ENCODE peak calls at places on chromosomes 3 and 15, in seven cellular contexts. One of them, this sample, is unnamed.

GRCh38 chr3:78562318-78562717 is 1205.5 kb downstream of the ROBO1 start:
- DNase-seq in fibroblast of lung: no peak
- DNase-seq in stimulated activated CD4-positive, alpha-beta T cell treated with anti-CD3 and anti-CD28 coated beads, Interleukin-2, amount 100 ng/mL, for 24 hours: no peak
- DNase-seq in HCEC 1CT: no peak
- DNase-seq in glutamatergic neuron: no peak
- DNase-seq in stimulated activated CD8-positive, alpha-beta memory T cell treated with anti-CD3 and anti-CD28 coated beads, Interleukin-7, amount 100 ng/mL, for 1 hour: no peak
- DNase-seq in NCI-H1436: no peak
- DNase-seq in this sample: no peak

GRCh38 chr3:43695443-43695842 is 4.7 kb downstream of the ABHD5 start:
- DNase-seq in HCEC 1CT: peak
- DNase-seq in stimulated activated CD4-positive, alpha-beta T cell treated with anti-CD3 and anti-CD28 coated beads, Interleukin-2, amount 100 ng/mL, for 24 hours: no peak
- DNase-seq in fibroblast of lung: peak
- DNase-seq in NCI-H1436: no peak
- DNase-seq in glutamatergic neuron: no peak
- DNase-seq in stimulated activated CD8-positive, alpha-beta memory T cell treated with anti-CD3 and anti-CD28 coated beads, Interleukin-7, amount 100 ng/mL, for 1 hour: no peak
- DNase-seq in this sample: no peak

GRCh38 chr15:80508783-80509182 is 104.6 kb downstream of the ARNT2 start:
- DNase-seq in NCI-H1436: no peak
- DNase-seq in glutamatergic neuron: no peak
- DNase-seq in HCEC 1CT: no peak
- DNase-seq in fibroblast of lung: no peak
- DNase-seq in stimulated activated CD4-positive, alpha-beta T cell treated with anti-CD3 and anti-CD28 coated beads, Interleukin-2, amount 100 ng/mL, for 24 hours: no peak
- DNase-seq in stimulated activated CD8-positive, alpha-beta memory T cell treated with anti-CD3 and anti-CD28 coated beads, Interleukin-7, amount 100 ng/mL, for 1 hour: no peak
- DNase-seq in this sample: no peak

GRCh38 chr3:191484461-191484860 is 23.5 kb downstream of the PYDC2 start:
- DNase-seq in fibroblast of lung: no peak
- DNase-seq in NCI-H1436: no peak
- DNase-seq in stimulated activated CD8-positive, alpha-beta memory T cell treated with anti-CD3 and anti-CD28 coated beads, Interleukin-7, amount 100 ng/mL, for 1 hour: no peak
- DNase-seq in stimulated activated CD4-positive, alpha-beta T cell treated with anti-CD3 and anti-CD28 coated beads, Interleukin-2, amount 100 ng/mL, for 24 hours: no peak
- DNase-seq in HCEC 1CT: no peak
- DNase-seq in glutamatergic neuron: no peak
- DNase-seq in this sample: no peak

GRCh38 chr3:190073264-190073663 is 47.4 kb downstream of the P3H2 start:
- DNase-seq in glutamatergic neuron: no peak
- DNase-seq in NCI-H1436: peak
- DNase-seq in stimulated activated CD8-positive, alpha-beta memory T cell treated with anti-CD3 and anti-CD28 coated beads, Interleukin-7, amount 100 ng/mL, for 1 hour: no peak
- DNase-seq in stimulated activated CD4-positive, alpha-beta T cell treated with anti-CD3 and anti-CD28 coated beads, Interleukin-2, amount 100 ng/mL, for 24 hours: no peak
- DNase-seq in fibroblast of lung: peak
- DNase-seq in HCEC 1CT: no peak
- DNase-seq in this sample: no peak

GRCh38 chr3:69541823-69542264 is 156.0 kb upstream of the FRMD4B start:
- DNase-seq in glutamatergic neuron: peak
- DNase-seq in stimulated activated CD4-positive, alpha-beta T cell treated with anti-CD3 and anti-CD28 coated beads, Interleukin-2, amount 100 ng/mL, for 24 hours: peak
- DNase-seq in stimulated activated CD8-positive, alpha-beta memory T cell treated with anti-CD3 and anti-CD28 coated beads, Interleukin-7, amount 100 ng/mL, for 1 hour: no peak
- DNase-seq in NCI-H1436: no peak
- DNase-seq in fibroblast of lung: no peak
- DNase-seq in HCEC 1CT: no peak
- DNase-seq in this sample: peak

GRCh38 chr15:55789066-55789660 is 46.2 kb upstream of the PRTG start:
- DNase-seq in stimulated activated CD8-positive, alpha-beta memory T cell treated with anti-CD3 and anti-CD28 coated beads, Interleukin-7, amount 100 ng/mL, for 1 hour: peak
- DNase-seq in NCI-H1436: no peak
- DNase-seq in fibroblast of lung: no peak
- DNase-seq in stimulated activated CD4-positive, alpha-beta T cell treated with anti-CD3 and anti-CD28 coated beads, Interleukin-2, amount 100 ng/mL, for 24 hours: peak
- DNase-seq in HCEC 1CT: no peak
- DNase-seq in glutamatergic neuron: peak
- DNase-seq in this sample: peak

GRCh38 chr15:100192092-100192695 is 149.6 kb downstream of the ADAMTS17 start:
- DNase-seq in stimulated activated CD8-positive, alpha-beta memory T cell treated with anti-CD3 and anti-CD28 coated beads, Interleukin-7, amount 100 ng/mL, for 1 hour: no peak
- DNase-seq in HCEC 1CT: no peak
- DNase-seq in stimulated activated CD4-positive, alpha-beta T cell treated with anti-CD3 and anti-CD28 coated beads, Interleukin-2, amount 100 ng/mL, for 24 hours: no peak
- DNase-seq in fibroblast of lung: no peak
- DNase-seq in NCI-H1436: peak
- DNase-seq in glutamatergic neuron: no peak
- DNase-seq in this sample: no peak

GRCh38 chr15:69095280-69095679 is 65.2 kb upstream of the GLCE start:
- DNase-seq in HCEC 1CT: no peak
- DNase-seq in stimulated activated CD8-positive, alpha-beta memory T cell treated with anti-CD3 and anti-CD28 coated beads, Interleukin-7, amount 100 ng/mL, for 1 hour: no peak
- DNase-seq in fibroblast of lung: no peak
- DNase-seq in NCI-H1436: no peak
- DNase-seq in glutamatergic neuron: no peak
- DNase-seq in stimulated activated CD4-positive, alpha-beta T cell treated with anti-CD3 and anti-CD28 coated beads, Interleukin-2, amount 100 ng/mL, for 24 hours: no peak
- DNase-seq in this sample: no peak

GRCh38 chr3:195271859-195272243 is 892 bp upstream of the XXYLT1 start:
- DNase-seq in stimulated activated CD4-positive, alpha-beta T cell treated with anti-CD3 and anti-CD28 coated beads, Interleukin-2, amount 100 ng/mL, for 24 hours: no peak
- DNase-seq in stimulated activated CD8-positive, alpha-beta memory T cell treated with anti-CD3 and anti-CD28 coated beads, Interleukin-7, amount 100 ng/mL, for 1 hour: no peak
- DNase-seq in fibroblast of lung: no peak
- DNase-seq in NCI-H1436: no peak
- DNase-seq in glutamatergic neuron: no peak
- DNase-seq in HCEC 1CT: no peak
- DNase-seq in this sample: no peak

GRCh38 chr3:88188436-88188835 is 38.7 kb downstream of the C3orf38 start:
- DNase-seq in fibroblast of lung: peak
- DNase-seq in stimulated activated CD4-positive, alpha-beta T cell treated with anti-CD3 and anti-CD28 coated beads, Interleukin-2, amount 100 ng/mL, for 24 hours: no peak
- DNase-seq in glutamatergic neuron: peak
- DNase-seq in HCEC 1CT: peak
- DNase-seq in NCI-H1436: no peak
- DNase-seq in stimulated activated CD8-positive, alpha-beta memory T cell treated with anti-CD3 and anti-CD28 coated beads, Interleukin-7, amount 100 ng/mL, for 1 hour: no peak
- DNase-seq in this sample: no peak

GRCh38 chr15:99098991-99099390 is 5.9 kb upstream of the SYNM start:
- DNase-seq in glutamatergic neuron: no peak
- DNase-seq in fibroblast of lung: no peak
- DNase-seq in stimulated activated CD8-positive, alpha-beta memory T cell treated with anti-CD3 and anti-CD28 coated beads, Interleukin-7, amount 100 ng/mL, for 1 hour: no peak
- DNase-seq in HCEC 1CT: no peak
- DNase-seq in stimulated activated CD4-positive, alpha-beta T cell treated with anti-CD3 and anti-CD28 coated beads, Interleukin-2, amount 100 ng/mL, for 24 hours: no peak
- DNase-seq in NCI-H1436: no peak
- DNase-seq in this sample: no peak

GRCh38 chr3:136559896-136560295 is 192.3 kb downstream of the STAG1 start:
- DNase-seq in stimulated activated CD8-positive, alpha-beta memory T cell treated with anti-CD3 and anti-CD28 coated beads, Interleukin-7, amount 100 ng/mL, for 1 hour: no peak
- DNase-seq in fibroblast of lung: peak
- DNase-seq in HCEC 1CT: no peak
- DNase-seq in glutamatergic neuron: no peak
- DNase-seq in NCI-H1436: no peak
- DNase-seq in stimulated activated CD4-positive, alpha-beta T cell treated with anti-CD3 and anti-CD28 coated beads, Interleukin-2, amount 100 ng/mL, for 24 hours: no peak
- DNase-seq in this sample: no peak

GRCh38 chr15:63465104-63465503 is 39.3 kb upstream of the USP3 start:
- DNase-seq in glutamatergic neuron: no peak
- DNase-seq in NCI-H1436: no peak
- DNase-seq in stimulated activated CD4-positive, alpha-beta T cell treated with anti-CD3 and anti-CD28 coated beads, Interleukin-2, amount 100 ng/mL, for 24 hours: no peak
- DNase-seq in stimulated activated CD8-positive, alpha-beta memory T cell treated with anti-CD3 and anti-CD28 coated beads, Interleukin-7, amount 100 ng/mL, for 1 hour: no peak
- DNase-seq in fibroblast of lung: peak
- DNase-seq in HCEC 1CT: peak
- DNase-seq in this sample: no peak

GRCh38 chr3:17111556-17111955 is 226.8 kb downstream of the PLCL2 start:
- DNase-seq in stimulated activated CD8-positive, alpha-beta memory T cell treated with anti-CD3 and anti-CD28 coated beads, Interleukin-7, amount 100 ng/mL, for 1 hour: no peak
- DNase-seq in NCI-H1436: no peak
- DNase-seq in glutamatergic neuron: no peak
- DNase-seq in HCEC 1CT: peak
- DNase-seq in fibroblast of lung: peak
- DNase-seq in stimulated activated CD4-positive, alpha-beta T cell treated with anti-CD3 and anti-CD28 coated beads, Interleukin-2, amount 100 ng/mL, for 24 hours: no peak
- DNase-seq in this sample: no peak

GRCh38 chr3:25426408-25426807 is 1.7 kb upstream of the RARB start:
- DNase-seq in stimulated activated CD8-positive, alpha-beta memory T cell treated with anti-CD3 and anti-CD28 coated beads, Interleukin-7, amount 100 ng/mL, for 1 hour: no peak
- DNase-seq in NCI-H1436: no peak
- DNase-seq in glutamatergic neuron: no peak
- DNase-seq in stimulated activated CD4-positive, alpha-beta T cell treated with anti-CD3 and anti-CD28 coated beads, Interleukin-2, amount 100 ng/mL, for 24 hours: no peak
- DNase-seq in fibroblast of lung: peak
- DNase-seq in HCEC 1CT: no peak
- DNase-seq in this sample: no peak

GRCh38 chr15:68337826-68338225 is 60.3 kb downstream of the FEM1B start:
- DNase-seq in stimulated activated CD8-positive, alpha-beta memory T cell treated with anti-CD3 and anti-CD28 coated beads, Interleukin-7, amount 100 ng/mL, for 1 hour: no peak
- DNase-seq in NCI-H1436: no peak
- DNase-seq in stimulated activated CD4-positive, alpha-beta T cell treated with anti-CD3 and anti-CD28 coated beads, Interleukin-2, amount 100 ng/mL, for 24 hours: no peak
- DNase-seq in HCEC 1CT: no peak
- DNase-seq in fibroblast of lung: no peak
- DNase-seq in glutamatergic neuron: no peak
- DNase-seq in this sample: peak

GRCh38 chr15:27077790-27078189 is 106.8 kb downstream of the GABRG3 start:
- DNase-seq in NCI-H1436: no peak
- DNase-seq in glutamatergic neuron: peak
- DNase-seq in HCEC 1CT: no peak
- DNase-seq in stimulated activated CD4-positive, alpha-beta T cell treated with anti-CD3 and anti-CD28 coated beads, Interleukin-2, amount 100 ng/mL, for 24 hours: no peak
- DNase-seq in stimulated activated CD8-positive, alpha-beta memory T cell treated with anti-CD3 and anti-CD28 coated beads, Interleukin-7, amount 100 ng/mL, for 1 hour: no peak
- DNase-seq in fibroblast of lung: no peak
- DNase-seq in this sample: no peak

GRCh38 chr15:69812881-69813280 is 284.8 kb downstream of the TLE3 start:
- DNase-seq in stimulated activated CD8-positive, alpha-beta memory T cell treated with anti-CD3 and anti-CD28 coated beads, Interleukin-7, amount 100 ng/mL, for 1 hour: no peak
- DNase-seq in stimulated activated CD4-positive, alpha-beta T cell treated with anti-CD3 and anti-CD28 coated beads, Interleukin-2, amount 100 ng/mL, for 24 hours: no peak
- DNase-seq in fibroblast of lung: no peak
- DNase-seq in glutamatergic neuron: no peak
- DNase-seq in NCI-H1436: no peak
- DNase-seq in HCEC 1CT: no peak
- DNase-seq in this sample: no peak

GRCh38 chr3:33026267-33026666 is 70.7 kb downstream of the GLB1 start:
- DNase-seq in stimulated activated CD4-positive, alpha-beta T cell treated with anti-CD3 and anti-CD28 coated beads, Interleukin-2, amount 100 ng/mL, for 24 hours: no peak
- DNase-seq in HCEC 1CT: no peak
- DNase-seq in fibroblast of lung: no peak
- DNase-seq in stimulated activated CD8-positive, alpha-beta memory T cell treated with anti-CD3 and anti-CD28 coated beads, Interleukin-7, amount 100 ng/mL, for 1 hour: no peak
- DNase-seq in glutamatergic neuron: no peak
- DNase-seq in NCI-H1436: no peak
- DNase-seq in this sample: no peak

This sample was measured in stimulated activated naive B cell treated with anti-CD40 and anti-IgM and Interleukin-4, amounts not matched to agents 10 μg/mL and 1 μg/mL and 100 μg/mL, for 72 hours.